ENCODE peak calls at places on chromosomes 3 and 15, in four cellular contexts. One of them, this sample, is unnamed.

GRCh38 chr15:66132251-66132816 is 121.2 kb downstream of the MEGF11 start:
- DNase-seq in IMR-90: no peak
- DNase-seq in lower lobe of right lung: no peak
- DNase-seq in left ventricle myocardium inferior: peak; percentile 39
- DNase-seq in this sample: peak; percentile 35

GRCh38 chr15:71275098-71275497 is 159.8 kb downstream of the THSD4 start:
- DNase-seq in lower lobe of right lung: no peak
- DNase-seq in IMR-90: peak; percentile 92
- DNase-seq in left ventricle myocardium inferior: no peak
- DNase-seq in this sample: no peak

GRCh38 chr3:65713016-65713415 is 325.7 kb downstream of the MAGI1 start:
- DNase-seq in IMR-90: peak; percentile 79
- DNase-seq in lower lobe of right lung: no peak
- DNase-seq in left ventricle myocardium inferior: no peak
- DNase-seq in this sample: peak; percentile 76

GRCh38 chr3:159992601-159993000 is 4.0 kb downstream of the IL12A start:
- DNase-seq in IMR-90: no peak
- DNase-seq in lower lobe of right lung: no peak
- DNase-seq in left ventricle myocardium inferior: no peak
- DNase-seq in this sample: no peak

GRCh38 chr15:90873998-90874605 is 5.7 kb downstream of the FURIN start:
- DNase-seq in left ventricle myocardium inferior: no peak
- DNase-seq in IMR-90: no peak
- DNase-seq in lower lobe of right lung: peak; percentile 90
- DNase-seq in this sample: peak; percentile 88

GRCh38 chr3:21995079-21995607 is 244.1 kb upstream of the ZNF385D start:
- DNase-seq in IMR-90: no peak
- DNase-seq in lower lobe of right lung: no peak
- DNase-seq in left ventricle myocardium inferior: no peak
- DNase-seq in this sample: no peak

GRCh38 chr15:96600350-96600749 is 269.9 kb downstream of the NR2F2 start:
- DNase-seq in IMR-90: no peak
- DNase-seq in lower lobe of right lung: no peak
- DNase-seq in left ventricle myocardium inferior: no peak
- DNase-seq in this sample: no peak

GRCh38 chr3:122661633-122662032 is 19.0 kb upstream of the PARP14 start:
- DNase-seq in IMR-90: no peak
- DNase-seq in lower lobe of right lung: no peak
- DNase-seq in left ventricle myocardium inferior: no peak
- DNase-seq in this sample: no peak

DNA sequence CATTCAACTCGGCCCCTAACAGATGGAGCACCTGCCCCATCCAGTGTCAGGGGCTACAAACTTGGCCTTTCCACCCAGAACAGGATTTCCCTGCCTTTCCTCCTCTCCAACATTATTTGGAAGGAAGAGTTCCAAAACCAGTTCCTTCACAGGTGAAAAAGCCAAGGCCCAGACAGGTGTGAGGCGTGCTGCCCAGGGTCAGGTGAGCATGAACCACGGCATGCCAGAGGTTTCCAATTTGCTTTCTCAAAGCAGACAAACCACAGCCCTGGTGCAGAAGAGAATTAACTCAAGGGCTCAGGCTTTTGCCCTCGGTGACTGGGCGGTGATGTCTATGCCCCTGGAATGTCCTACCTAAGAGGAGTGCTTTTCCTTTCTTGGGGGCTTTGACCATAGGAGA is 43.2 kb downstream of the LDHAL6B start:
- DNase-seq in IMR-90: no peak
- DNase-seq in lower lobe of right lung: no peak
- DNase-seq in left ventricle myocardium inferior: no peak
- DNase-seq in this sample: no peak
- H3K27ac ChIP-seq in IMR-90: no peak overlapping the region
- H3K27ac ChIP-seq in lower lobe of right lung: no peak overlapping the region
- H3K27ac ChIP-seq in left ventricle myocardium inferior: peak overlapping the region; percentile 5
- H3K27ac ChIP-seq in this sample: no peak overlapping the region

DNA sequence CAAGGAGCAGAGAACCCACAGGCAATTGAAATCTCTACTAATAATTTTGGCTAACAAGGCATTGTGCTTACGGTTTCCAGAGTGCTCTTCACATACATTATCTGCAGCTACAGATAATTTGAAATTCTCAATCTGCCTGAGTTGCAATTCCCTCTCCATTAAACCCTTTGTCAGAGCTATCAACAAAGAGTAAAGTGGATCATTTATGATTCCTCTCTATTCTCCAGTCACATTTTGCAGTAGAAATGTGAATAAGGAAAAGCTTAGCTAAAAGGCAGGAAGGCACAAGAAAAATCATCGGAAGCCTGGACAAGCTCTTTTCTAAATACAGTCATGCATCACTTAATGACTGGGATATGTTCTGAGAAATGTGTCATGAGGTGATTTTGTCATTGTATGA is 49.6 kb downstream of the FAM98B start:
- DNase-seq in left ventricle myocardium inferior: no peak
- DNase-seq in lower lobe of right lung: no peak
- DNase-seq in IMR-90: no peak
- DNase-seq in this sample: no peak
- H3K4me1 ChIP-seq in left ventricle myocardium inferior: peaks cover 7% of the 10 kb centered on the region
- H3K4me1 ChIP-seq in lower lobe of right lung: no peaks in the 10 kb centered on the region
- H3K4me1 ChIP-seq in IMR-90: no peaks in the 10 kb centered on the region
- H3K4me1 ChIP-seq in this sample: peaks cover 3% of the 10 kb centered on the region

DNA sequence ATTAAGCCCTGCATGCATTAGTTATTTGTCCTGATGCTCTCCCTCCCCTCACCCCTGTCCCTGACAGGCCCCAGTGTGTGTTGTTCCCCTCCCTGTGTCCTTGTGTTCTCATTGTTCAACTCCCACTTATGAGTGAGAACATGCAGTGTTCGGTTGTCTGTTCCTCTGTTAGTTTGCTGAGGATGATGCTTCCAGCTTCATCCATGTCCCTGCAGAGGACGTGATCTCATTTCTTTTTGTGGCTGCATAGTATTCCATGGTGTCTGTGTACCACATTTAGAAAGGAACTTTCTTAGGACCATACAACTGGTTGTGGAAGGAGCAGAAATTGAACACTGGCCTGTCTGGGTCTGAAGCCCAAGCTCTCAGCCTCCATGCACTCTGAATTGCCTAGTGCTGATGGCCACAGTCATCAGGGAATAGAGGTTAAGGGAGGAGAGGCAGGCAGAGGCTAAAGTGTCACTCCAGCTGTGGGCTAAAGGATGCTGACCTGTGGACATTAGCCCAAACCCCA is 138.5 kb downstream of the FNDC3B start:
- DNase-seq in left ventricle myocardium inferior: no peak
- DNase-seq in lower lobe of right lung: no peak
- DNase-seq in IMR-90: no peak
- DNase-seq in this sample: no peak
- TF ChIP-seq CTCF in left ventricle myocardium inferior: no peak
- TF ChIP-seq CTCF in lower lobe of right lung: no peak
- TF ChIP-seq CTCF in IMR-90: no peak
- TF ChIP-seq CTCF in this sample: no peak

DNA sequence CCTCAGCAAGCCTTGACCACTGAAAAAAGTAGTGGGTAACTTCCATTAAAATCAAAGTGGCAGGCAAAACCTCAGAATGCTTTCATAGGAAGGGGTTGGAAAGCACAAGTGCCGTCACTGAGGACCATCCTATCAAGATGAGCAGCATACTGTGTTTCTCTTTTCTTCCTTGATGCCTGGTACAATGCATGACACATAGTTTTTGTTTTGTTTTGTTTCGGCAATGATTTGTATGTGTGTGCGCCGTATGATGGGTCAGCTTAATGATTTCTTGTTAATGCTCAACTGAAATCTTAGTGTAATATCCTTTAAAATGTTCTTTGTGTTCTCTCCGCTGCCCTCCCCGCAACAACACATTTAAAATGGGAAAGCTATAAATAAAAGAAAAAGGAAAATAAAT is 476.4 kb upstream of the KCNMB2 start:
- DNase-seq in lower lobe of right lung: no peak
- DNase-seq in IMR-90: peak; percentile 47
- DNase-seq in left ventricle myocardium inferior: no peak
- DNase-seq in this sample: no peak
- H3K27ac ChIP-seq in lower lobe of right lung: no peak overlapping the region
- H3K27ac ChIP-seq in IMR-90: peak overlapping the region; percentile 71
- H3K27ac ChIP-seq in left ventricle myocardium inferior: peak overlapping the region; percentile 38
- H3K27ac ChIP-seq in this sample: no peak overlapping the region

DNA sequence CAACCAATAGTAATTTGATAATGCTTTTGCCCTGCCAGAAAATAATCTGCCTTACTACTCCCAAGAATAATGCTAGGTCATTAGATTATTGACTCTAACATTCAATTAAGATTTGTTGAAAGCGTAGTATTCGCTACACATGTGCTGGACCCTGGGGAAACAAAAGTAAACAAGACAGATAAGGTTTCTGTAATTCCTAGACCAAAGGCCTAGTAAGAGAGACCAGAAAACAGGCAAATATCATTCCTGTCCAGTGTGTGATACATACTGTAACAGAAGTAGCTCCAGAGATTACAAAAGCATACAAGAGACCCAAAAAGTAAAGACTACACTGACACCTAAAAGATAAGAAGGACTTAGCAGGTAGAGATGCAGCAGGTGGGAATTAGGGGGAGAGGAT is 60.8 kb downstream of the PLOD2 start:
- DNase-seq in left ventricle myocardium inferior: no peak
- DNase-seq in IMR-90: no peak
- DNase-seq in lower lobe of right lung: no peak
- DNase-seq in this sample: no peak
- H3K4me1 ChIP-seq in left ventricle myocardium inferior: peaks cover 6% of the 10 kb centered on the region
- H3K4me1 ChIP-seq in IMR-90: no peaks in the 10 kb centered on the region
- H3K4me1 ChIP-seq in lower lobe of right lung: no peaks in the 10 kb centered on the region
- H3K4me1 ChIP-seq in this sample: no peaks in the 10 kb centered on the region

GRCh38 chr3:196260784-196261183 is 26.7 kb downstream of the PCYT1A start:
- DNase-seq in lower lobe of right lung: no peak
- DNase-seq in left ventricle myocardium inferior: no peak
- DNase-seq in IMR-90: no peak
- DNase-seq in this sample: no peak
- TF ChIP-seq CTCF in lower lobe of right lung: no peak
- TF ChIP-seq CTCF in left ventricle myocardium inferior: no peak
- TF ChIP-seq CTCF in IMR-90: no peak
- TF ChIP-seq CTCF in this sample: no peak

DNA sequence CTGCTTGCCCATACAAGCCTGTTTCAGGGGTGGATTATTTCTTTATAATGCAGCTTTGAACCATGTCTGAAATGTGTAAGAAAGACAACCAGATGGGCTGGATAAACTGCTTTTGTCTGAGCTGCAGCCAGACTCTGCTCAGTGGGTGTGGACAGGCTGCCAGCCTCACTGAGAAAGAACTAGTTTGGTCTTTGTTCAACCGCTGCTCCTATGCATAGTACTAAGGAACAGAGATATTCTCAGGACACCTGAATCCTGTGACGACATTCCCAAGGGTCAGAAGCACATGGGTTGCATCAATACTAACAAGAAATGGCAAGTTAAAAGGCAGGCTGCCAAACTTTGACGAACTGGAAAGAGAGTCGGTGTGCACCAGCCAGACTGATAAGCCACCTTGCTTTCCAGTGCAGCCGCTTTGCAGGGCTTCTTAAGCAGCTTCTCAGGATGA is 57.2 kb downstream of the PLD1 start:
- DNase-seq in IMR-90: peak; percentile 20
- DNase-seq in lower lobe of right lung: no peak
- DNase-seq in left ventricle myocardium inferior: no peak
- DNase-seq in this sample: peak; percentile 51
- H3K27ac ChIP-seq in IMR-90: no peak overlapping the region
- H3K27ac ChIP-seq in lower lobe of right lung: no peak overlapping the region
- H3K27ac ChIP-seq in left ventricle myocardium inferior: peak overlapping the region; percentile 77
- H3K27ac ChIP-seq in this sample: peak overlapping the region; percentile 90